ENCODE peak calls at places on chromosome 18, in six cellular contexts. One of them, this sample, is unnamed.

GRCh38 chr18:24170389-24170788 is 31.5 kb downstream of the CABYR start:
- DNase-seq in IMR-90: no peak
- DNase-seq in H1: no peak
- DNase-seq in trophoblast cell: no peak
- DNase-seq in mesenchymal stem cell: no peak
- DNase-seq in neuronal stem cell: no peak
- DNase-seq in this sample: no peak

GRCh38 chr18:67386028-67386427 is 130.5 kb downstream of the DSEL start:
- DNase-seq in H1: no peak
- DNase-seq in trophoblast cell: peak
- DNase-seq in mesenchymal stem cell: peak
- DNase-seq in neuronal stem cell: no peak
- DNase-seq in IMR-90: peak
- DNase-seq in this sample: no peak

GRCh38 chr18:45588284-45588683 is 27.0 kb upstream of the SLC14A2 start:
- DNase-seq in trophoblast cell: no peak
- DNase-seq in IMR-90: peak
- DNase-seq in neuronal stem cell: no peak
- DNase-seq in H1: no peak
- DNase-seq in mesenchymal stem cell: no peak
- DNase-seq in this sample: no peak

GRCh38 chr18:48038636-48039035 is 108.2 kb upstream of the SMAD2 start:
- DNase-seq in IMR-90: no peak
- DNase-seq in H1: no peak
- DNase-seq in neuronal stem cell: no peak
- DNase-seq in mesenchymal stem cell: no peak
- DNase-seq in trophoblast cell: no peak
- DNase-seq in this sample: no peak

GRCh38 chr18:43882358-43882757 is 605.1 kb upstream of the SYT4 start:
- DNase-seq in neuronal stem cell: no peak
- DNase-seq in H1: no peak
- DNase-seq in IMR-90: no peak
- DNase-seq in mesenchymal stem cell: no peak
- DNase-seq in trophoblast cell: no peak
- DNase-seq in this sample: no peak

GRCh38 chr18:68928762-68929675 is 131.1 kb downstream of the CCDC102B start:
- DNase-seq in neuronal stem cell: peak
- DNase-seq in mesenchymal stem cell: no peak
- DNase-seq in H1: no peak
- DNase-seq in IMR-90: no peak
- DNase-seq in trophoblast cell: no peak
- DNase-seq in this sample: peak

GRCh38 chr18:21468514-21469164 is 131.9 kb downstream of the ESCO1 start:
- DNase-seq in H1: no peak
- DNase-seq in IMR-90: no peak
- DNase-seq in mesenchymal stem cell: no peak
- DNase-seq in trophoblast cell: no peak
- DNase-seq in neuronal stem cell: no peak
- DNase-seq in this sample: no peak

GRCh38 chr18:68564961-68565360 is 149.9 kb downstream of the TMX3 start:
- DNase-seq in trophoblast cell: no peak
- DNase-seq in H1: no peak
- DNase-seq in mesenchymal stem cell: no peak
- DNase-seq in neuronal stem cell: no peak
- DNase-seq in IMR-90: no peak
- DNase-seq in this sample: peak

GRCh38 chr18:37844209-37844970 is 278.8 kb upstream of the CELF4 start:
- DNase-seq in trophoblast cell: no peak
- DNase-seq in IMR-90: no peak
- DNase-seq in neuronal stem cell: no peak
- DNase-seq in H1: no peak
- DNase-seq in mesenchymal stem cell: no peak
- DNase-seq in this sample: peak

GRCh38 chr18:60232541-60232940 is 140.0 kb downstream of the MC4R start:
- DNase-seq in mesenchymal stem cell: peak
- DNase-seq in IMR-90: peak
- DNase-seq in trophoblast cell: peak
- DNase-seq in neuronal stem cell: no peak
- DNase-seq in H1: no peak
- DNase-seq in this sample: peak

GRCh38 chr18:13026583-13027270 is 35.6 kb downstream of the CEP192 start:
- DNase-seq in neuronal stem cell: no peak
- DNase-seq in mesenchymal stem cell: peak
- DNase-seq in trophoblast cell: peak
- DNase-seq in H1: no peak
- DNase-seq in IMR-90: peak
- DNase-seq in this sample: no peak

GRCh38 chr18:60358516-60358915 is 14.1 kb downstream of the MC4R start:
- DNase-seq in trophoblast cell: no peak
- DNase-seq in H1: no peak
- DNase-seq in mesenchymal stem cell: peak
- DNase-seq in IMR-90: peak
- DNase-seq in neuronal stem cell: no peak
- DNase-seq in this sample: no peak

GRCh38 chr18:25181581-25181980 is 170.4 kb downstream of the ZNF521 start:
- DNase-seq in neuronal stem cell: no peak
- DNase-seq in IMR-90: no peak
- DNase-seq in mesenchymal stem cell: no peak
- DNase-seq in trophoblast cell: no peak
- DNase-seq in H1: no peak
- DNase-seq in this sample: no peak

GRCh38 chr18:49582579-49582978 is 20.7 kb downstream of the LIPG start:
- DNase-seq in IMR-90: peak
- DNase-seq in trophoblast cell: peak
- DNase-seq in neuronal stem cell: no peak
- DNase-seq in H1: no peak
- DNase-seq in mesenchymal stem cell: peak
- DNase-seq in this sample: no peak

GRCh38 chr18:24797987-24798386 is 337.6 kb downstream of the HRH4 start:
- DNase-seq in IMR-90: no peak
- DNase-seq in mesenchymal stem cell: no peak
- DNase-seq in trophoblast cell: no peak
- DNase-seq in H1: no peak
- DNase-seq in neuronal stem cell: no peak
- DNase-seq in this sample: no peak

GRCh38 chr18:9437672-9438071 is 37.6 kb upstream of the RALBP1 start:
- DNase-seq in neuronal stem cell: no peak
- DNase-seq in H1: no peak
- DNase-seq in trophoblast cell: no peak
- DNase-seq in IMR-90: no peak
- DNase-seq in mesenchymal stem cell: no peak
- DNase-seq in this sample: no peak
- H2AK5ac ChIP-seq in neuronal stem cell: no peak
- H2AK5ac ChIP-seq in H1: no peak
- H2AK5ac ChIP-seq in trophoblast cell: no peak
- H2AK5ac ChIP-seq in IMR-90: no peak
- H2AK5ac ChIP-seq in mesenchymal stem cell: no peak
- H2AK5ac ChIP-seq in this sample: no peak

GRCh38 chr18:36544036-36544725 is 246.7 kb downstream of the FHOD3 start:
- DNase-seq in neuronal stem cell: no peak
- DNase-seq in H1: no peak
- DNase-seq in mesenchymal stem cell: no peak
- DNase-seq in IMR-90: no peak
- DNase-seq in trophoblast cell: no peak
- DNase-seq in this sample: no peak

GRCh38 chr18:36535202-36535935 is 237.9 kb downstream of the FHOD3 start:
- DNase-seq in mesenchymal stem cell: no peak
- DNase-seq in neuronal stem cell: no peak
- DNase-seq in IMR-90: no peak
- DNase-seq in H1: peak
- DNase-seq in trophoblast cell: no peak
- DNase-seq in this sample: no peak

GRCh38 chr18:36537289-36537688 is 239.8 kb downstream of the FHOD3 start:
- DNase-seq in H1: peak
- DNase-seq in mesenchymal stem cell: no peak
- DNase-seq in neuronal stem cell: no peak
- DNase-seq in IMR-90: no peak
- DNase-seq in trophoblast cell: no peak
- DNase-seq in this sample: no peak

GRCh38 chr18:36536426-36536825 is 238.9 kb downstream of the FHOD3 start:
- DNase-seq in IMR-90: no peak
- DNase-seq in neuronal stem cell: peak
- DNase-seq in H1: peak
- DNase-seq in mesenchymal stem cell: no peak
- DNase-seq in trophoblast cell: no peak
- DNase-seq in this sample: no peak

GRCh38 chr18:36539674-36540073 is 242.2 kb downstream of the FHOD3 start:
- DNase-seq in neuronal stem cell: no peak
- DNase-seq in H1: no peak
- DNase-seq in trophoblast cell: no peak
- DNase-seq in mesenchymal stem cell: no peak
- DNase-seq in IMR-90: peak
- DNase-seq in this sample: no peak
- H2AK5ac ChIP-seq in neuronal stem cell: no peak
- H2AK5ac ChIP-seq in H1: no peak
- H2AK5ac ChIP-seq in trophoblast cell: no peak
- H2AK5ac ChIP-seq in mesenchymal stem cell: no peak
- H2AK5ac ChIP-seq in IMR-90: no peak
- H2AK5ac ChIP-seq in this sample: no peak

GRCh38 chr18:9839806-9840205 is 46.0 kb upstream of the TXNDC2 start:
- DNase-seq in neuronal stem cell: no peak
- DNase-seq in mesenchymal stem cell: no peak
- DNase-seq in H1: no peak
- DNase-seq in IMR-90: peak
- DNase-seq in trophoblast cell: no peak
- DNase-seq in this sample: peak
- H2AK5ac ChIP-seq in neuronal stem cell: peak
- H2AK5ac ChIP-seq in mesenchymal stem cell: no peak
- H2AK5ac ChIP-seq in H1: peak
- H2AK5ac ChIP-seq in IMR-90: no peak
- H2AK5ac ChIP-seq in trophoblast cell: no peak
- H2AK5ac ChIP-seq in this sample: no peak

GRCh38 chr18:58850784-58851469 is 13.8 kb upstream of the ZNF532 start:
- DNase-seq in neuronal stem cell: no peak
- DNase-seq in H1: no peak
- DNase-seq in IMR-90: no peak
- DNase-seq in mesenchymal stem cell: no peak
- DNase-seq in trophoblast cell: peak
- DNase-seq in this sample: no peak
- H2AK5ac ChIP-seq in neuronal stem cell: no peak
- H2AK5ac ChIP-seq in H1: no peak
- H2AK5ac ChIP-seq in IMR-90: no peak
- H2AK5ac ChIP-seq in mesenchymal stem cell: no peak
- H2AK5ac ChIP-seq in trophoblast cell: no peak
- H2AK5ac ChIP-seq in this sample: peak

DNA sequence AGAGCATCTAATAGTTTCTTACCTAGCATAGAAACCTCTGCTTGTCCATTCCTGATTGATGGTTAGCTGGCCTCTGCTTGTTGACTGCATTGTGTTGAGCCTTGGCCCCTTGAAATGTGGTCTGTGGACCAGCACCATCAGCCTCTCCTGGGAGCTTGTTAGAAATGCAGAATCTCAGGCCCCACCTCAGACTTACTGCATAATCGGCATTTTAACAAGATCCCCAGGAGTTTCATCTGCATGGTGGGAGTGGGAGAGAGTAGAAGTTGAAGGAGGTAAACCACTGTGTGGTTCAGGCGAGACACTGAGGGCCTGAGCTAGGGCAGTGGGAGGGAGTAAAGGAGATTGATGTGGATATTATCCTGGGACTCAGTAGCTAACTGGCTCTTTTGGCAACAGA is 20.7 kb downstream of the PHLPP1 start:
- DNase-seq in mesenchymal stem cell: no peak
- DNase-seq in neuronal stem cell: no peak
- DNase-seq in trophoblast cell: no peak
- DNase-seq in IMR-90: no peak
- DNase-seq in H1: no peak
- DNase-seq in this sample: no peak
- H2AK5ac ChIP-seq in mesenchymal stem cell: no peak
- H2AK5ac ChIP-seq in neuronal stem cell: no peak
- H2AK5ac ChIP-seq in trophoblast cell: no peak
- H2AK5ac ChIP-seq in IMR-90: no peak
- H2AK5ac ChIP-seq in H1: peak
- H2AK5ac ChIP-seq in this sample: no peak

This sample was measured in mesendoderm.